ENCODE peak calls at places on chromosomes 5 and 9, in six cellular contexts. C, J, P, U, L and R are unnamed samples.

GRCh38 chr5:141359790-141360426 is at the start of gene PCDHGB2:
- DNase-seq in C (no peak), J (no peak), P (peak), U (peak), L (no peak), R (no peak)

GRCh38 chr5:40841068-40841805 is at the start of gene CARD6:
- DNase-seq in C (peak), J (no peak), P (peak), U (peak), L (no peak), R (no peak)

GRCh38 chr9:127126981-127127380 is 4.5 kb upstream of the ANGPTL2 start:
- DNase-seq in C (no peak), J (no peak), P (no peak), U (no peak), L (no peak), R (no peak)

GRCh38 chr5:110386782-110387181 is 339.7 kb downstream of the TMEM232 start:
- DNase-seq in C (peak), J (no peak), P (peak), U (no peak), L (no peak), R (no peak)

GRCh38 chr9:121651295-121652036 is at the start of gene DAB2IP:
- DNase-seq in C (peak), J (peak), P (peak), U (peak), L (peak), R (peak)

GRCh38 chr5:95086932-95087818 is 197.7 kb downstream of the MCTP1 start:
- DNase-seq in C (no peak), J (no peak), P (no peak), U (no peak), L (no peak), R (no peak)

GRCh38 chr5:140151719-140152609 is 23.0 kb upstream of the CYSTM1 start:
- DNase-seq in C (no peak), J (no peak), P (no peak), U (no peak), L (no peak), R (no peak)

GRCh38 chr5:69033690-69034089 is 60.1 kb upstream of the SLC30A5 start:
- DNase-seq in C (no peak), J (no peak), P (no peak), U (no peak), L (no peak), R (no peak)

GRCh38 chr5:38709678-38710306 is 136.0 kb upstream of the OSMR start:
- DNase-seq in C (no peak), J (no peak), P (no peak), U (no peak), L (no peak), R (no peak)

GRCh38 chr5:149172261-149172660 is 31.0 kb downstream of the ABLIM3 start:
- DNase-seq in C (peak), J (no peak), P (peak), U (no peak), L (no peak), R (no peak)

GRCh38 chr9:94250456-94250855 is 8.6 kb upstream of the ZNF169 start:
- DNase-seq in C (no peak), J (no peak), P (no peak), U (no peak), L (no peak), R (no peak)

GRCh38 chr5:6143523-6143922 is 234.8 kb downstream of the MED10 start:
- DNase-seq in C (no peak), J (no peak), P (no peak), U (no peak), L (no peak), R (no peak)

GRCh38 chr9:109977521-109977920 is 197.5 kb downstream of the PALM2AKAP2 start:
- DNase-seq in C (no peak), J (no peak), P (no peak), U (no peak), L (no peak), R (no peak)

GRCh38 chr5:170251462-170251861 is 18.7 kb downstream of the C5orf58 start:
- DNase-seq in C (no peak), J (no peak), P (no peak), U (no peak), L (no peak), R (no peak)

GRCh38 chr5:95927927-95928723 is 33.5 kb downstream of the ELL2 start:
- DNase-seq in C (no peak), J (no peak), P (peak), U (peak), L (no peak), R (no peak)

GRCh38 chr5:18114161-18114802 is 480.0 kb downstream of the TAF11L14 start:
- DNase-seq in C (no peak), J (no peak), P (no peak), U (no peak), L (no peak), R (no peak)

GRCh38 chr5:134003064-134003956 is 1.5 kb downstream of the VDAC1 start:
- DNase-seq in C (no peak), J (no peak), P (no peak), U (no peak), L (no peak), R (no peak)

GRCh38 chr5:35476789-35477188 is 140.9 kb upstream of the SPEF2 start:
- DNase-seq in C (no peak), J (no peak), P (no peak), U (no peak), L (no peak), R (no peak)

GRCh38 chr5:143446535-143447226 is 43.2 kb upstream of the NR3C1 start:
- DNase-seq in C (no peak), J (no peak), P (no peak), U (peak), L (no peak), R (no peak)

GRCh38 chr5:110807174-110807573 is 68.4 kb downstream of the SLC25A46 start:
- DNase-seq in C (no peak), J (no peak), P (peak), U (no peak), L (no peak), R (no peak)

GRCh38 chr5:151896041-151896691 is 28.5 kb downstream of the GLRA1 start:
- DNase-seq in C (peak), J (no peak), P (peak), U (peak), L (no peak), R (no peak)

GRCh38 chr9:83081846-83082245 is 18.9 kb upstream of the RASEF start:
- DNase-seq in C (no peak), J (no peak), P (no peak), U (peak), L (no peak), R (no peak)

GRCh38 chr9:113677057-113677456 is 199.1 kb upstream of the ZNF618 start:
- DNase-seq in C (no peak), J (no peak), P (peak), U (no peak), L (no peak), R (no peak)